ENCODE peak calls at places on chromosome 13, in six cellular contexts. I, Y, O, M, H and T are unnamed samples.

GRCh38 chr13:90541346-90541745 is 806.1 kb upstream of the MIR17HG start:
- DNase-seq in I (no peak), Y (no peak), O (no peak), M (no peak), H (no peak), T (no peak)

GRCh38 chr13:33257786-33258185 is 27.8 kb downstream of the STARD13 start:
- DNase-seq in I (no peak), Y (no peak), O (no peak), M (no peak), H (no peak), T (no peak)

GRCh38 chr13:59176775-59177174 is 987.0 kb downstream of the DIAPH3 start:
- DNase-seq in I (no peak), Y (no peak), O (peak), M (peak), H (no peak), T (no peak)

GRCh38 chr13:101149735-101150380 is 266.4 kb downstream of the NALCN start:
- DNase-seq in I (no peak), Y (no peak), O (no peak), M (peak), H (peak), T (no peak)

GRCh38 chr13:98598043-98598442 is 21.1 kb upstream of the STK24 start:
- DNase-seq in I (no peak), Y (no peak), O (no peak), M (peak), H (no peak), T (no peak)

GRCh38 chr13:46369506-46370268 is 17.4 kb downstream of the RUBCNL start:
- DNase-seq in I (no peak), Y (no peak), O (peak), M (no peak), H (peak), T (no peak)

GRCh38 chr13:71864981-71865857 is 1.8 kb downstream of the DACH1 start:
- DNase-seq in I (no peak), Y (peak), O (peak), M (no peak), H (peak), T (peak)

GRCh38 chr13:110237895-110238294 is 69.1 kb downstream of the COL4A1 start:
- DNase-seq in I (no peak), Y (no peak), O (no peak), M (no peak), H (no peak), T (no peak)

GRCh38 chr13:45047394-45048328 is 58.3 kb downstream of the GPALPP1 start:
- DNase-seq in I (peak), Y (peak), O (peak), M (peak), H (peak), T (peak)

GRCh38 chr13:76934671-76935070 is 13.6 kb upstream of the ACOD1 start:
- DNase-seq in I (no peak), Y (no peak), O (no peak), M (no peak), H (no peak), T (no peak)